ENCODE peak calls at places on chromosomes 5 and 9, in ten cellular contexts. J, X, Y, U, S, R, C, A, F and T are unnamed samples.
A peak's percentile ranks its signal among the peaks of the same experiment; 100 is the strongest.

GRCh38 chr9:25964239-25964638 is 286.0 kb upstream of the TUSC1 start:
- DNase-seq in X (peak; percentile 54), Y (no peak), J (peak; percentile 82), C (peak; percentile 92), R (peak; percentile 46), F (no peak), U (peak; percentile 40), S (no peak), A (no peak), T (no peak)

GRCh38 chr9:137799630-137799983 is 78.0 kb upstream of the CACNA1B start:
- DNase-seq in A (no peak), Y (no peak), U (no peak), R (peak; percentile 29), S (no peak), F (no peak), C (no peak), X (no peak), J (no peak), T (no peak)

GRCh38 chr9:29999645-30000044 is 2384.8 kb upstream of the ACO1 start:
- DNase-seq in S (no peak), U (no peak), X (no peak), C (no peak), F (no peak), J (peak; percentile 38), A (no peak), Y (no peak), R (no peak), T (no peak)

GRCh38 chr9:101393135-101393534 is 5.3 kb downstream of the MRPL50 start:
- DNase-seq in C (no peak), U (no peak), S (no peak), J (no peak), X (no peak), A (no peak), F (no peak), R (no peak), Y (no peak), T (no peak)

GRCh38 chr9:13705913-13706312 is 426.4 kb upstream of the MPDZ start:
- DNase-seq in C (no peak), U (peak; percentile 63), X (peak; percentile 69), A (no peak), S (no peak), R (no peak), Y (no peak), F (no peak), J (peak; percentile 19), T (peak; percentile 18)

GRCh38 chr5:142011572-142012185 is 1.1 kb downstream of the GNPDA1 start:
- DNase-seq in C (no peak), R (peak; percentile 13), J (no peak), U (no peak), X (no peak), S (no peak), F (no peak), Y (no peak), A (no peak), T (no peak)

GRCh38 chr9:68872026-68872501 is 141.8 kb downstream of the PRKACG start:
- DNase-seq in Y (no peak), C (peak; percentile 95), A (no peak), F (no peak), U (no peak), J (no peak), R (peak; percentile 68), X (no peak), S (no peak), T (peak; percentile 61)

GRCh38 chr9:113590991-113591898 is 127.7 kb downstream of the RGS3 start:
- DNase-seq in F (peak; percentile 31), S (peak; percentile 30), U (no peak), C (peak; percentile 92), A (peak; percentile 74), X (peak; percentile 50), J (peak; percentile 89), Y (peak; percentile 84), R (peak; percentile 93), T (peak; percentile 85)

GRCh38 chr9:135077497-135078200 is 9.8 kb upstream of the OLFM1 start:
- DNase-seq in J (peak; percentile 68), F (no peak), A (no peak), X (peak; percentile 6), S (no peak), R (peak; percentile 93), U (no peak), Y (no peak), C (peak; percentile 81), T (no peak)

GRCh38 chr9:126411225-126411947 is 84.8 kb downstream of the MVB12B start:
- DNase-seq in R (no peak), J (no peak), Y (no peak), F (peak; percentile 82), A (no peak), C (no peak), S (peak; percentile 85), X (peak; percentile 66), U (peak; percentile 57), T (no peak)

GRCh38 chr5:119288364-119289047 is 67.3 kb upstream of the TNFAIP8 start:
- DNase-seq in U (peak; percentile 21), F (no peak), X (peak; percentile 38), C (no peak), A (no peak), S (no peak), R (no peak), Y (no peak), J (no peak), T (no peak)

GRCh38 chr9:108776920-108777650 is 78.7 kb downstream of the ACTL7B start:
- DNase-seq in S (no peak), J (no peak), X (peak; percentile 89), F (no peak), U (peak; percentile 85), A (no peak), R (no peak), C (peak; percentile 59), Y (no peak), T (no peak)

GRCh38 chr5:81420039-81420667 is 26.2 kb upstream of the ACOT12 start:
- DNase-seq in A (no peak), C (no peak), X (peak; percentile 96), Y (no peak), R (no peak), S (no peak), U (peak; percentile 96), J (no peak), F (no peak), T (no peak)

GRCh38 chr5:148928141-148928540 is 101.7 kb downstream of the ADRB2 start:
- DNase-seq in F (no peak), U (peak; percentile 19), Y (no peak), R (no peak), A (no peak), C (no peak), J (no peak), S (no peak), X (peak; percentile 40), T (no peak)

GRCh38 chr5:120055858-120056257 is 408.2 kb upstream of the PRR16 start:
- DNase-seq in Y (no peak), F (no peak), X (peak; percentile 55), U (peak; percentile 36), R (no peak), J (peak; percentile 26), C (no peak), S (no peak), A (no peak), T (no peak)

GRCh38 chr9:134565316-134565915 is 76.2 kb upstream of the COL5A1 start:
- DNase-seq in A (no peak), R (no peak), C (no peak), X (peak; percentile 58), F (no peak), Y (no peak), J (peak; percentile 1), S (no peak), U (peak; percentile 54), T (no peak)

GRCh38 chr5:123344819-123345426 is 78.3 kb downstream of the CEP120 start:
- DNase-seq in U (peak; percentile 18), A (no peak), J (peak; percentile 61), C (peak; percentile 76), R (peak; percentile 3), Y (no peak), F (no peak), X (peak; percentile 36), S (no peak), T (no peak)

GRCh38 chr9:34963577-34963976 is 5.5 kb downstream of the PHF24 start:
- DNase-seq in X (no peak), J (no peak), F (no peak), Y (no peak), S (no peak), U (no peak), R (no peak), C (no peak), A (no peak), T (no peak)
- H3K27me3 ChIP-seq in X (peaks cover 45% of the 10 kb centered on the region), J (peaks cover 68% of the 10 kb centered on the region), F (peaks cover 26% of the 10 kb centered on the region), Y (no peaks in the 10 kb centered on the region), S (no peaks in the 10 kb centered on the region), U (peaks cover 66% of the 10 kb centered on the region), R (peaks cover 18% of the 10 kb centered on the region), C (peaks cover 37% of the 10 kb centered on the region), A (peaks cover 29% of the 10 kb centered on the region), T (peaks cover 81% of the 10 kb centered on the region)

DNA sequence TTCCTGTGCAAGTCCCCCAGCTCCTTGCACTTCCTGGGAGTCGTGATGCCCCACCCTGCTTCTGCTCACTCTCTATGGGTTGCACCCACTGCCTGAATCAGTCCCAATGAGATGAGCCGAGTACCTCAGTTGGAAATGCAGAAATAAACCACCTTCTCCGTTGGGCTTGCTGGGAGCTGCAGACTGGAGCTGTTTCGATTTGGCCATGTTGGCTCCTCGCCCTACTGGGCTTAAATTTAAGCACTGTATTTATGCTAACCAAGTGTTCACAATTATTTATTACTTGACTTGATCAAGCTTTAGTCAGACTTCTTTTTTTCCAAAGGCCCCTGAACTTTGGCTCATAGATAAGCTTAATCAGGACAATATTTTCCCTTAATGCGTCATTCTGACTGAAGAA is 1072.4 kb upstream of the CDH9 start:
- DNase-seq in S (no peak), X (no peak), C (no peak), U (no peak), Y (no peak), R (no peak), A (no peak), F (no peak), J (no peak), T (no peak)
- H3K4me3 ChIP-seq in S (no peak overlapping the region), X (no peak overlapping the region), C (no peak overlapping the region), U (no peak overlapping the region), Y (no peak overlapping the region), R (no peak overlapping the region), A (no peak overlapping the region), F (no peak overlapping the region), J (no peak overlapping the region), T (no peak overlapping the region)

DNA sequence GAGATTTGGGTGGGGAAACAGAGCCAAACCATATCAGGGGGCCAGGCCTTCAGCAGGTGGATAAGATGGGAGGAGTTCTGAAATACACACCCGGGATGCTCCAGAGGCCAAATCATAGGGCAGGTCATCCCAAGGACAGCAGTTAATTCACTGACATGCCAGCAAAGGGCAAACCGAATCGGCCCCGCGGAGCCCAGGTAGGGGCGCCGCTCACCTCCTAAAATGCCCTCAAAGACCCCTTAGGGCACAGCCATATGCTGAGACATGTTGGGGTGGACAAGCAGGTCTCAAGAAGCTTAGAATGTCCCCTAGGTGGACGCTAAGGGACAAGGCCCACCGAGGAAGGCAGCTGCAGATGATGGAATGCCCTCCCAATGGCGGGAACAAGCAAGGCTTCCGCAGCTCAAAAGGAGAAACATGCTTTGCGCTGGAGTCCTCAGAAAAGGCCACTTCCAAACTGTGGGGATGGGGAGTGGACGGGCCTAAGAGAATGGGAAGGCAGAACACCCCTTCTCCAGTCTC is 144.9 kb downstream of the ERCC6L2 start:
- DNase-seq in J (no peak), U (no peak), Y (no peak), F (no peak), X (no peak), C (peak; percentile 17), S (no peak), A (no peak), R (peak; percentile 48), T (no peak)
- H3K27me3 ChIP-seq in J (peaks cover 49% of the 10 kb centered on the region), U (peaks cover 45% of the 10 kb centered on the region), Y (peaks cover 3% of the 10 kb centered on the region), F (no peaks in the 10 kb centered on the region), X (peaks cover 49% of the 10 kb centered on the region), C (peaks cover 70% of the 10 kb centered on the region), S (no peaks in the 10 kb centered on the region), A (peaks cover 26% of the 10 kb centered on the region), R (peaks cover 61% of the 10 kb centered on the region), T (peaks cover 64% of the 10 kb centered on the region)

GRCh38 chr5:109454726-109455505 is 45.1 kb upstream of the PJA2 start:
- DNase-seq in C (no peak), J (no peak), U (peak; percentile 78), Y (no peak), X (peak; percentile 83), F (no peak), R (no peak), S (no peak), A (no peak), T (no peak)
- H3K4me3 ChIP-seq in C (no peak overlapping the region), J (no peak overlapping the region), U (peak overlapping the region; percentile 27), Y (peak overlapping the region; percentile 18), X (no peak overlapping the region), F (no peak overlapping the region), R (no peak overlapping the region), S (no peak overlapping the region), A (no peak overlapping the region), T (no peak overlapping the region)